ENCODE peak calls at places on chromosomes 1 and 21, in seven cellular contexts. Y is HFF-Myc; A is stimulated activated CD4-positive, alpha-beta T cell treated with anti-CD3 and anti-CD28 coated beads, Interleukin-1b, Interleukin-23, amount 100 ng/mL, for 1 hour; Q is NCI-H2081 treated with DMSO at 0.1 percent for 48 hours; R is type B pancreatic cell; P is omental fat pad; M is SHP77. F is an unnamed sample.

GRCh38 chr1:64199154-64199553 is 4.3 kb upstream of the UBE2U start:
- DNase-seq in Y (no peak), A (no peak), Q (no peak), R (no peak), P (no peak), M (no peak), F (no peak)

GRCh38 chr1:221839794-221840395 is 98.0 kb upstream of the DUSP10 start:
- DNase-seq in Y (no peak), A (peak), Q (no peak), R (no peak), P (no peak), M (no peak), F (no peak)

GRCh38 chr1:116671835-116672234 is 4.3 kb upstream of the IGSF3 start:
- DNase-seq in Y (no peak), A (no peak), Q (no peak), R (no peak), P (no peak), M (no peak), F (no peak)

GRCh38 chr1:67348586-67349252 is 41.0 kb downstream of the IL12RB2 start:
- DNase-seq in Y (no peak), A (no peak), Q (no peak), R (no peak), P (no peak), M (no peak), F (no peak)

GRCh38 chr1:6600410-6601048 is 2.1 kb downstream of the KLHL21 start:
- DNase-seq in Y (no peak), A (no peak), Q (no peak), R (no peak), P (no peak), M (no peak), F (no peak)

GRCh38 chr1:224696891-224697765 is 81.0 kb downstream of the CNIH3 start:
- DNase-seq in Y (peak), A (no peak), Q (no peak), R (no peak), P (no peak), M (no peak), F (no peak)

GRCh38 chr21:36835383-36835795 is 131.1 kb downstream of the HLCS start:
- DNase-seq in Y (no peak), A (no peak), Q (no peak), R (no peak), P (no peak), M (peak), F (no peak)

GRCh38 chr1:21906173-21907078 is 30.7 kb downstream of the HSPG2 start:
- DNase-seq in Y (no peak), A (no peak), Q (no peak), R (no peak), P (no peak), M (no peak), F (no peak)

GRCh38 chr21:45378258-45378966 is 26.6 kb upstream of the COL18A1 start:
- DNase-seq in Y (peak), A (no peak), Q (no peak), R (no peak), P (no peak), M (no peak), F (no peak)

GRCh38 chr1:202105571-202106339 is 17.0 kb upstream of the GPR37L1 start:
- DNase-seq in Y (no peak), A (no peak), Q (peak), R (no peak), P (no peak), M (peak), F (no peak)

GRCh38 chr1:205042911-205043806 is at the start of gene CNTN2:
- DNase-seq in Y (no peak), A (no peak), Q (no peak), R (no peak), P (no peak), M (no peak), F (no peak)

GRCh38 chr21:41370840-41371697 is 9.2 kb downstream of the MX2 start:
- DNase-seq in Y (no peak), A (no peak), Q (no peak), R (no peak), P (no peak), M (no peak), F (no peak)

GRCh38 chr1:214514032-214514818 is 37.2 kb downstream of the PTPN14 start:
- DNase-seq in Y (no peak), A (no peak), Q (no peak), R (no peak), P (no peak), M (no peak), F (no peak)

GRCh38 chr1:226054519-226055327 is 7.8 kb upstream of the H3-3A start:
- DNase-seq in Y (no peak), A (no peak), Q (no peak), R (no peak), P (no peak), M (no peak), F (no peak)

GRCh38 chr1:177229781-177230180 is 59.0 kb downstream of the BRINP2 start:
- DNase-seq in Y (no peak), A (no peak), Q (no peak), R (no peak), P (no peak), M (no peak), F (no peak)

GRCh38 chr1:204507317-204508105 is 8.7 kb upstream of the MDM4 start:
- DNase-seq in Y (no peak), A (no peak), Q (peak), R (no peak), P (no peak), M (peak), F (no peak)

GRCh38 chr1:203692565-203693470 is 66.2 kb downstream of the ATP2B4 start:
- DNase-seq in Y (peak), A (no peak), Q (no peak), R (no peak), P (peak), M (no peak), F (peak)

GRCh38 chr1:231420959-231421615 is 1.0 kb downstream of the EGLN1 start:
- DNase-seq in Y (no peak), A (no peak), Q (no peak), R (peak), P (no peak), M (peak), F (no peak)

GRCh38 chr1:164886101-164886500 is 327.1 kb downstream of the PBX1 start:
- DNase-seq in Y (no peak), A (no peak), Q (no peak), R (no peak), P (no peak), M (no peak), F (no peak)

GRCh38 chr1:113808450-113809195 is 3.7 kb downstream of the RSBN1 start:
- DNase-seq in Y (no peak), A (no peak), Q (no peak), R (no peak), P (no peak), M (no peak), F (no peak)